ENCODE peak calls at places on chromosomes 16 and 17, in four cellular contexts. W is naive thymus-derived CD4-positive, alpha-beta T cell; F is gastrocnemius medialis; P is astrocyte of the spinal cord. K is an unnamed sample.

GRCh38 chr17:10635290-10635689 is 21.8 kb downstream of the MYH3 start:
- DNase-seq in W (no peak), F (no peak), P (no peak), K (no peak)

GRCh38 chr17:28384281-28385036 is 13.0 kb downstream of the SARM1 start:
- DNase-seq in W (peak; percentile 51), F (no peak), P (no peak), K (no peak)

GRCh38 chr17:19263621-19264010 is 26.4 kb downstream of the EPN2 start:
- DNase-seq in W (no peak), F (peak; percentile 92), P (peak; percentile 67), K (peak; percentile 89)

GRCh38 chr17:38552343-38552742 is 53.4 kb downstream of the SRCIN1 start:
- DNase-seq in W (no peak), F (no peak), P (no peak), K (no peak)

GRCh38 chr16:77231047-77231446 is 31.8 kb downstream of the SYCE1L start:
- DNase-seq in W (no peak), F (no peak), P (no peak), K (no peak)

GRCh38 chr17:16926591-16927451 is 45.1 kb downstream of the TNFRSF13B start:
- DNase-seq in W (no peak), F (no peak), P (no peak), K (peak; percentile 58)

GRCh38 chr16:11687606-11688519 is 19.6 kb downstream of the SNN start:
- DNase-seq in W (no peak), F (no peak), P (no peak), K (peak; percentile 48)

GRCh38 chr17:63358956-63359355 is 87.2 kb downstream of the CYB561 start:
- DNase-seq in W (no peak), F (no peak), P (no peak), K (no peak)

GRCh38 chr17:27530791-27531391 is 74.6 kb downstream of the KSR1 start:
- DNase-seq in W (no peak), F (no peak), P (peak; percentile 25), K (peak; percentile 64)

GRCh38 chr17:36675250-36675649 is 73.9 kb downstream of the MRM1 start:
- DNase-seq in W (no peak), F (no peak), P (no peak), K (no peak)

GRCh38 chr17:45241315-45242011 is 19.8 kb downstream of the FMNL1 start:
- DNase-seq in W (no peak), F (no peak), P (no peak), K (no peak)

GRCh38 chr16:46853713-46854443 is 22.9 kb upstream of the C16orf87 start:
- DNase-seq in W (peak; percentile 39), F (peak; percentile 72), P (peak; percentile 75), K (peak; percentile 83)

GRCh38 chr17:74785981-74786360 is 9.8 kb upstream of the NAT9 start:
- DNase-seq in W (no peak), F (no peak), P (no peak), K (no peak)

GRCh38 chr16:70689035-70689969 is 3.4 kb upstream of the MTSS2 start:
- DNase-seq in W (no peak), F (peak; percentile 88), P (no peak), K (peak; percentile 92)

GRCh38 chr17:9185688-9186289 is 164.5 kb downstream of the NTN1 start:
- DNase-seq in W (no peak), F (no peak), P (no peak), K (no peak)

GRCh38 chr17:36721560-36722120 is 120.3 kb downstream of the MRM1 start:
- DNase-seq in W (no peak), F (no peak), P (no peak), K (no peak)

GRCh38 chr17:64599187-64599676 is 62.9 kb downstream of the SMURF2 start:
- DNase-seq in W (peak; percentile 32), F (no peak), P (peak; percentile 36), K (no peak)

GRCh38 chr17:27466748-27467375 is 10.6 kb downstream of the KSR1 start:
- DNase-seq in W (no peak), F (no peak), P (no peak), K (no peak)

GRCh38 chr16:88525663-88525990 is 44.6 kb upstream of the ZC3H18 start:
- DNase-seq in W (no peak), F (no peak), P (no peak), K (no peak)

GRCh38 chr16:4724661-4725270 is 9.3 kb downstream of the ANKS3 start:
- DNase-seq in W (no peak), F (no peak), P (no peak), K (no peak)

GRCh38 chr16:82368041-82368440 is 198.0 kb upstream of the MPHOSPH6 start:
- DNase-seq in W (no peak), F (no peak), P (no peak), K (no peak)

GRCh38 chr16:4340443-4340842 is 10.7 kb downstream of the PAM16 start:
- DNase-seq in W (no peak), F (no peak), P (no peak), K (no peak)

GRCh38 chr17:30323262-30323894 is 10.5 kb downstream of the TMIGD1 start:
- DNase-seq in W (peak; percentile 85), F (no peak), P (no peak), K (no peak)

GRCh38 chr16:49701867-49702494 is 153.9 kb downstream of the ZNF423 start:
- DNase-seq in W (no peak), F (peak; percentile 62), P (peak; percentile 72), K (peak; percentile 88)

GRCh38 chr16:4783951-4784336 is 4.2 kb downstream of the SEPTIN12 start:
- DNase-seq in W (no peak), F (no peak), P (no peak), K (no peak)

GRCh38 chr17:44144966-44145739 is 3.4 kb downstream of the HROB start:
- DNase-seq in W (no peak), F (no peak), P (no peak), K (no peak)

GRCh38 chr16:74862743-74863244 is 88.2 kb upstream of the FA2H start:
- DNase-seq in W (peak; percentile 16), F (no peak), P (peak; percentile 50), K (no peak)

GRCh38 chr16:9115277-9115676 is 23.8 kb downstream of the HAPSTR1 start:
- DNase-seq in W (no peak), F (no peak), P (peak; percentile 22), K (no peak)

GRCh38 chr16:68370921-68371651 is 60.3 kb downstream of the PRMT7 start:
- DNase-seq in W (peak; percentile 42), F (no peak), P (no peak), K (no peak)

GRCh38 chr17:42683407-42684031 is 1.2 kb downstream of the CNTNAP1 start:
- DNase-seq in W (no peak), F (no peak), P (peak; percentile 45), K (peak; percentile 91)

GRCh38 chr16:46728804-46729203 is 19.3 kb downstream of the MYLK3 start:
- DNase-seq in W (no peak), F (no peak), P (no peak), K (no peak)

GRCh38 chr17:56598471-56598870 is 5.0 kb downstream of the NOG start:
- DNase-seq in W (no peak), F (no peak), P (peak; percentile 31), K (no peak)

GRCh38 chr16:19858654-19859018 is 26.0 kb downstream of the GPRC5B start:
- DNase-seq in W (no peak), F (no peak), P (no peak), K (peak; percentile 29)

GRCh38 chr17:75239214-75239613 is 22.2 kb downstream of the GGA3 start:
- DNase-seq in W (no peak), F (no peak), P (no peak), K (no peak)

GRCh38 chr16:75252946-75253911 is 1.8 kb upstream of the BCAR1 start:
- DNase-seq in W (no peak), F (peak; percentile 36), P (peak; percentile 37), K (peak; percentile 77)

GRCh38 chr16:89122322-89122831 is 28.7 kb downstream of the ACSF3 start:
- DNase-seq in W (peak; percentile 90), F (no peak), P (no peak), K (no peak)

GRCh38 chr16:85238233-85238647 is 126.0 kb upstream of the CIBAR2 start:
- DNase-seq in W (no peak), F (no peak), P (peak; percentile 92), K (peak; percentile 93)

GRCh38 chr17:12958786-12959185 is 59.0 kb downstream of the ELAC2 start:
- DNase-seq in W (no peak), F (no peak), P (peak; percentile 15), K (no peak)

GRCh38 chr16:73172621-73173312 is 124.8 kb upstream of the ZFHX3 start:
- DNase-seq in W (no peak), F (peak; percentile 38), P (peak; percentile 97), K (peak; percentile 89)
- H3K4me3 ChIP-seq in W (no peak overlapping the region), F (no peak overlapping the region), P (no peak overlapping the region), K (peak overlapping the region; percentile 17)

GRCh38 chr17:77323413-77324171 is 182.8 kb downstream of the SEC14L1 start:
- DNase-seq in W (no peak), F (peak; percentile 67), P (peak; percentile 57), K (peak; percentile 82)
- H3K4me3 ChIP-seq in W (no peak overlapping the region), F (peak overlapping the region; percentile 57), P (peak overlapping the region; percentile 8), K (no peak overlapping the region)

DNA sequence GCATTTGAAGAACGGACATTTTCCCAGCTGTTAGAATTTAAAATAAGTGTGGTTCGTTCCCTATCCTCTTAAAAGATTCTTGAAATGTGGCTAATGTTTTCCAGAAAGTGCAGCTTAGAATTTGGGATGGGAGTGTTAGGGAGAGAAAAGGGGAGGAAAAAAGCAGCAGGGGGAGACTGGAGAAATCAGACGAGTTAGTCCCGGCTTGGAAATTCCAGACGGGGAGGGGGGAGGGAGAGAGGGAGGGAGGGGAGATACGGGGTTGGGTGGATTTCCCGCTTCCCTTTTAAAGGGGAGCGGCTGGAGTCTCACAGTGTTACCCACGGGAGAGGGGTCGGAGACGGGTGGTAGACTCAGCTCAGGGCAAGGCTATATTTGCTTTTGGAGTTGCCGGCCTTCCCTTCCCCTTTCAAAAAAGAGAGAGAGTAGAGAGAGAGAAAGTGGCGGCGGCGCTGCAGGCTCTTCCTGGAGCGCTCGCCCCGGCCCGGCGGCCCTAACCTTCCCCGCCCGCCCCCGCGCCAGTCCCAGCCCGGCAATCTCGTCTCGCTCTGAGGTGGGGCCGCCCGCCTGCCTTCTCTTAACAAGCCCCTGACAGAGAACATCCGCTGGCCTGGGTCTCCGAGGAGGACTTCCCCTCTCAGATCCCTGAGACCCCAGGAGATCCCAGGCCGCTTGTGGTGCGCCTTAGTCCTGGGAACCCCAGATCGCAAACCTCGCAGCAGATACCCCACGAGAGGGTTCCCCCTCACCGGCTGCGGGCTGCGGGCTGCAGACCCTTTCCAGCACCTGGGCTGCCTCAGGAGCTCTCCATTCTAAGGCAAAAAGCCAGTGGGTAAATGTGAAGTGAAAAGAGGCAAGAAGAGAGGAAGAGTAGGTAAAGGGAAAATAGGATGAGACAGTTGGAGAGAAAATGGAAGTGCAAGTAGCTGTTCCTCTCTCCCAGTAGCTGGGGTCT is 6.6 kb downstream of the IGF2BP1 start:
- DNase-seq in W (no peak), F (no peak), P (peak; percentile 58), K (no peak)
- H3K4me3 ChIP-seq in W (no peak overlapping the region), F (no peak overlapping the region), P (peak overlapping the region; percentile 50), K (no peak overlapping the region)

DNA sequence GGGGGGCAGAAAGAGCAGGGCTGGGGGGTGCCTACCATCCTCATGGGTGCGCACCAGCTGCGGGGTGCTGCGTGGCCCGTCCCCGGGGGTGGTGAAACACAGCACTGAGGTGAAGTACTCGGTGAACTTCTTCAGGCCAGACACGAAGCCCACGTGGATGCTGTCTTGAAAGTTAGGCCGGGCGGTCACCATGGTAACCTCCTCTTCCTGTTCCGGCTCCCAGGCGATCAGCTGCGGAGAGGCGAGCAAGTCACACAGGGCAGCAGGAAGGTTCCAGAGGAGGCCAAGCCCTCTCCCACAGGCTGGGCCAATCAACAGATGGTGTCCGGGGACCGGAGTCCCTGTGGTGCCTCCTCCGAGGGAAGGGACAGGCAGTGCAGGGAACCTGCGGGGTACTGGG is 90.1 kb upstream of the CDC42EP4 start:
- DNase-seq in W (peak; percentile 22), F (no peak), P (peak; percentile 37), K (no peak)
- H3K4me3 ChIP-seq in W (no peak overlapping the region), F (no peak overlapping the region), P (no peak overlapping the region), K (no peak overlapping the region)

GRCh38 chr16:66618588-66618987 is 14.1 kb downstream of the CMTM3 start:
- DNase-seq in W (no peak), F (peak; percentile 78), P (peak; percentile 98), K (no peak)
- H3K4me3 ChIP-seq in W (no peak overlapping the region), F (no peak overlapping the region), P (no peak overlapping the region), K (no peak overlapping the region)

K was measured in sigmoid colon.